ENCODE peak calls at places on chromosomes 6 and 20, in nine cellular contexts. Q is GM12878, R is sigmoid colon, Z is HepG2, X is SK-N-SH, O is prostate gland, A is HCT116, S is spleen, M is transverse colon. I is an unnamed sample.

GRCh38 chr6:9178066-9178465 is 742.7 kb upstream of the SLC35B3 start:
- DNase-seq in X (no peak), Q (no peak), R (no peak), A (no peak), M (no peak), Z (no peak), O (no peak), S (no peak), I (no peak)

GRCh38 chr6:136288566-136289326 is 900 bp downstream of the BCLAF1 start:
- DNase-seq in S (peak; percentile 94), O (peak; percentile 72), A (peak; percentile 34), Q (peak; percentile 25), Z (peak; percentile 89), M (peak; percentile 83), X (peak; percentile 53), R (peak; percentile 88), I (peak; percentile 95)

GRCh38 chr20:58868795-58869194 is 16.3 kb downstream of the GNAS start:
- DNase-seq in O (no peak), R (no peak), Z (no peak), Q (no peak), X (no peak), A (no peak), M (no peak), S (no peak), I (no peak)

GRCh38 chr6:167548451-167548850 is 223.6 kb downstream of the TTLL2 start:
- DNase-seq in Z (no peak), S (no peak), R (no peak), X (no peak), Q (no peak), M (no peak), A (no peak), O (no peak), I (no peak)

GRCh38 chr20:50916257-50916656 is 15.0 kb downstream of the ADNP start:
- DNase-seq in R (no peak), M (no peak), O (peak; percentile 24), Q (no peak), Z (no peak), A (no peak), S (no peak), X (no peak), I (no peak)

GRCh38 chr6:53151676-53152075 is 3.0 kb upstream of the GCM1 start:
- DNase-seq in R (no peak), Z (peak; percentile 40), X (no peak), A (peak; percentile 27), Q (no peak), M (no peak), S (no peak), O (no peak), I (no peak)

GRCh38 chr20:17228624-17229061 is 1.8 kb downstream of the PCSK2 start:
- DNase-seq in R (no peak), S (peak; percentile 72), A (no peak), Z (no peak), O (no peak), Q (no peak), M (no peak), X (peak; percentile 1), I (no peak)

GRCh38 chr6:100451577-100451976 is 13.1 kb downstream of the SIM1 start:
- DNase-seq in X (no peak), R (no peak), M (no peak), Q (no peak), O (no peak), A (no peak), Z (no peak), S (no peak), I (no peak)

GRCh38 chr6:21109421-21110178 is 484.0 kb upstream of the SOX4 start:
- DNase-seq in Z (peak; percentile 33), X (no peak), M (no peak), A (peak; percentile 90), R (no peak), O (no peak), Q (peak; percentile 19), S (no peak), I (no peak)

GRCh38 chr20:49161428-49162152 is 26.5 kb downstream of the STAU1 start:
- DNase-seq in M (no peak), Z (peak; percentile 86), S (no peak), Q (no peak), A (no peak), O (no peak), X (no peak), R (no peak), I (no peak)

GRCh38 chr6:3957321-3957720 is 108.1 kb downstream of the FAM50B start:
- DNase-seq in M (no peak), A (no peak), X (no peak), S (no peak), R (no peak), O (no peak), Z (no peak), Q (no peak), I (no peak)

GRCh38 chr20:34525709-34526416 is 9.6 kb downstream of the DYNLRB1 start:
- DNase-seq in X (peak; percentile 38), Q (no peak), S (no peak), M (peak; percentile 90), R (peak; percentile 95), Z (peak; percentile 98), A (peak; percentile 93), O (peak; percentile 96), I (peak; percentile 89)

GRCh38 chr6:116773886-116774285 is 8.4 kb upstream of the FAM162B start:
- DNase-seq in S (no peak), M (no peak), A (no peak), Q (no peak), X (no peak), O (no peak), Z (no peak), R (no peak), I (no peak)

DNA sequence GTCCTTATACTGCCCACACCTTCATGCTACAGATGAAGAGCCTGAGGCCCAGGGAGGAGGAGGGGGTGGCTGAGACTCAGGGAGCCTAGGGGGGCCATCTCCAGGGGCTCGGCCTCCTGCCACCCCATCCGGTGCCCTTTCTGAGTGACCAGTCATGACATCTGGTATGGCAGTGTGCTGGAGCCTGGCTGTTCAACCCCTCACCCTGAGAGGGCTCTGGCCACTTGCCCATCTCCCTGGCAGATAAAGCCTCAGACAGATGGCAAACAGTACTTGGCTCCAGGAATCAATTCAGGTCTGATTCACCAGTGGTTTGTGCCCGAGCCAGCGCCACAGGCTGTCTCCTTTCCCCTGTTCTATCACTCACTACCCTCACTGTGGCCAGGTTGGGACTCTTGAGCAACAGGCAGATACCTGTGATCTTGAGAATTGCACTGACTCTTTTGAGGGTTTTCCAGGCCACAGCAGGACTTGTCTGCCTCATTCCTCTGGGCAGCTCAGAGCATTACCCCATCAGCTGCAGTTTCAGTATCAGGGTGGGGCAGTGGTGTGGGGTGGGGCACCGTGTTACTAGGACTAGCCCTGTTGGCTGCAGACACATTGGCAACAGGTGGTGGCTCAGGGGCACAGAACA is 22.8 kb downstream of the SRSF3 start:
- DNase-seq in R (peak; percentile 73), X (peak; percentile 87), Q (no peak), S (no peak), Z (no peak), M (peak; percentile 80), A (peak; percentile 23), O (peak; percentile 79), I (peak; percentile 79)
- H3K4me1 ChIP-seq in R (peaks cover 15% of the 10 kb centered on the region), X (peaks cover 15% of the 10 kb centered on the region), Q (peaks cover 6% of the 10 kb centered on the region), S (peaks cover 47% of the 10 kb centered on the region), Z (no peaks in the 10 kb centered on the region), M (no peaks in the 10 kb centered on the region), A (peaks cover 16% of the 10 kb centered on the region), O (peaks cover 6% of the 10 kb centered on the region), I (peaks cover 19% of the 10 kb centered on the region)

DNA sequence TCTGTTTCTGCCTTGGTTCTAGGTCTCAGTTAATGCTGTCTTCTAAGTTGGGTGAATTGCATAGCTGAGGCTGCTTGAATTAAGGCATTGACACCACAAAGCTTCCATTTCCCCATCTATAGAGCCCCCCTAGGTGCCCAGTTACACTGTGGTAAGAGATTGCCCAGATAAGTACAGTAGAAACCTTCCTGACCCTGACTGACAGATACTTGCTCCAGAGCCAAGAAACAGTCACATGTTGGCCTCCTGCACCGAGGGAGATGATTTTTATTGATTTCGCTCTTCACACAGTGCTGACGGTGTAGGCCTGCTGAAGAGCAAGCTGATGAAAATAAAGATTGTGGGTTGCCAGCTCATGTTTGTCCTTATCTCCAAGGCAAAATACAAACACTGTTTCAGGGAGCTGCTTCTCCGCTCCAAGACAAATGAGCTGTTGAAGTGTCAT is 67.9 kb downstream of the TRMT11 start:
- DNase-seq in O (no peak), A (no peak), Z (no peak), M (no peak), S (no peak), Q (no peak), R (no peak), X (peak; percentile 14), I (no peak)
- TF ChIP-seq POLR2AphosphoS5 in O (peak; percentile 61), A (no peak), Z (no peak), M (no peak), S (no peak), Q (no peak), R (no peak), X (peak; percentile 25), I (no peak)

GRCh38 chr6:34383651-34384304 is 8.7 kb downstream of the NUDT3 start:
- DNase-seq in O (no peak), Q (no peak), M (no peak), X (no peak), A (no peak), R (no peak), S (no peak), Z (no peak), I (no peak)
- H3K4me1 ChIP-seq in O (no peaks in the 10 kb centered on the region), Q (no peaks in the 10 kb centered on the region), M (no peaks in the 10 kb centered on the region), X (peaks cover 15% of the 10 kb centered on the region), A (peaks cover 11% of the 10 kb centered on the region), R (peaks cover 46% of the 10 kb centered on the region), S (peaks cover 53% of the 10 kb centered on the region), Z (peaks cover 63% of the 10 kb centered on the region), I (peaks cover 27% of the 10 kb centered on the region)

DNA sequence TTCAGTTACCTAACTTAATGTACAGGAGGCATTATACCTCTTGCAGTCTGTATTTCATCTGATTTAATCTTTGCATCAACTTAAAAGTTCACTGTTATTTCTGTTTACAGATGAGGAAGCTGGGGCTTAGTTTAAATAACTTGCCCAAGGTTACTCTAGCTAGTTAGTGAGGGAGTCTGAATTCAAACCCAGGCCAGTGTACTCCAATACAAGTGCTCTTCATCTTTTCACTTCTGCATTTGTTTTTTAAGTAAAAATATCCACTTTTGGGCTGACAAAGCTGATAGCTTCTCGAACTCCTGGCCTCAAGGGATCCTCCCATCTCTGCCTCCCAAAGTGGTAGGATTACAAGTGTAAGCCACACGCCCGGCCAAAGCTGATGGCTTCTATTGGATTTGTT is 23.6 kb downstream of the RREB1 start:
- DNase-seq in X (no peak), Q (no peak), R (no peak), A (no peak), Z (no peak), S (no peak), O (no peak), M (no peak), I (no peak)
- TF ChIP-seq POLR2AphosphoS5 in X (no peak), Q (no peak), R (no peak), A (no peak), Z (no peak), S (no peak), O (no peak), M (no peak), I (no peak)

GRCh38 chr6:163337958-163338357 is 76.6 kb upstream of the QKI start:
- DNase-seq in M (no peak), Z (no peak), S (no peak), X (no peak), A (no peak), R (no peak), Q (no peak), O (no peak), I (no peak)
- H3K4me1 ChIP-seq in M (no peaks in the 10 kb centered on the region), Z (no peaks in the 10 kb centered on the region), S (peaks cover 26% of the 10 kb centered on the region), X (no peaks in the 10 kb centered on the region), A (no peaks in the 10 kb centered on the region), R (peaks cover 16% of the 10 kb centered on the region), Q (no peaks in the 10 kb centered on the region), O (no peaks in the 10 kb centered on the region), I (peaks cover 9% of the 10 kb centered on the region)